ENCODE peak calls at places on chromosomes 1 and 21, in seven cellular contexts. H is iPS DF 6.9, T is psoas muscle, A is SJSA1, C is stomach, J is mammary epithelial cell, Y is thoracic aorta. K is an unnamed sample.

GRCh38 chr21:42193131-42193671 is 25.7 kb upstream of the ABCG1 start:
- DNase-seq in H (no peak), T (no peak), A (no peak), C (no peak), J (peak), Y (no peak), K (no peak)

GRCh38 chr1:34885405-34886247 is 26.1 kb upstream of the SMIM12 start:
- DNase-seq in H (peak), T (peak), A (peak), C (peak), J (no peak), Y (no peak), K (no peak)

GRCh38 chr1:27176954-27177353 is 22.0 kb upstream of the SLC9A1 start:
- DNase-seq in H (no peak), T (no peak), A (no peak), C (no peak), J (no peak), Y (no peak), K (no peak)

GRCh38 chr1:155978973-155979429 is 654 bp upstream of the ARHGEF2 start:
- DNase-seq in H (no peak), T (no peak), A (no peak), C (no peak), J (peak), Y (no peak), K (no peak)

GRCh38 chr1:29830383-29830782 is 594.1 kb downstream of the PTPRU start:
- DNase-seq in H (no peak), T (no peak), A (no peak), C (peak), J (no peak), Y (no peak), K (no peak)

GRCh38 chr1:189662190-189662589 is 815.5 kb downstream of the BRINP3 start:
- DNase-seq in H (no peak), T (no peak), A (no peak), C (no peak), J (peak), Y (no peak), K (no peak)

GRCh38 chr1:22142315-22143064 is 407 bp downstream of the WNT4 start:
- DNase-seq in H (no peak), T (peak), A (no peak), C (peak), J (peak), Y (no peak), K (no peak)

GRCh38 chr1:88695781-88696180 is 11.7 kb downstream of the PKN2 start:
- DNase-seq in H (no peak), T (no peak), A (no peak), C (no peak), J (no peak), Y (no peak), K (no peak)

GRCh38 chr1:34984435-34985062 is 598 bp downstream of the TMEM35B start:
- DNase-seq in H (no peak), T (peak), A (peak), C (no peak), J (peak), Y (no peak), K (peak)

GRCh38 chr1:101130673-101131072 is 105.1 kb upstream of the DPH5 start:
- DNase-seq in H (no peak), T (no peak), A (no peak), C (no peak), J (peak), Y (no peak), K (no peak)

GRCh38 chr1:220983877-220984635 is 104.8 kb downstream of the HLX start:
- DNase-seq in H (peak), T (no peak), A (no peak), C (no peak), J (no peak), Y (no peak), K (peak)

GRCh38 chr1:6083801-6084467 is 38.2 kb downstream of the KCNAB2 start:
- DNase-seq in H (no peak), T (no peak), A (no peak), C (no peak), J (no peak), Y (no peak), K (no peak)

GRCh38 chr1:53182111-53182593 is 14.5 kb upstream of the CPT2 start:
- DNase-seq in H (peak), T (peak), A (peak), C (peak), J (peak), Y (peak), K (peak)

GRCh38 chr1:213162338-213162737 is 111.3 kb downstream of the RPS6KC1 start:
- DNase-seq in H (no peak), T (no peak), A (no peak), C (no peak), J (no peak), Y (no peak), K (no peak)

GRCh38 chr1:64505944-64506658 is 36.2 kb downstream of the CACHD1 start:
- DNase-seq in H (no peak), T (peak), A (no peak), C (peak), J (peak), Y (no peak), K (no peak)
- H3K27ac ChIP-seq in H (no peak), T (peak), A (no peak), C (peak), J (no peak), Y (no peak), K (no peak)

DNA sequence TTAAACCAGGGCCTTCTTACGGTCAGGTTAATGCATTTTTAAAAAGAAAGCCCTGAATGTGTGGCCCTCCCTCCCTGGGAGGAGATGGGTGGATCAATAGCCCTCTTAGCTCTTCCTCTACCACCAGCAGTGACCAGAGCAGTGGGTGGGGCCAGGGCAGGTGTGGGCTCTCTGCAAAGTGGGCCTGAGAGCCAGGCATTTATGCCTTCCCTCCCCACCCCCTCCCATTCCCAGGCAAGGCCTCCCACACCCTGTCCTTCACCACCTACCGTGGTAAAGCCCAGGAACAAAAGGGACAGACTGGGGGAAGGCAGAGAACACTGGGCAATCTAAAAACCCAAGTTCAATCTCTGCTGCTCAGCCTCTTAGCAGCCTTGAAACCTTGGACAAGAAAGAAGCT is 63.9 kb downstream of the SSBP3 start:
- DNase-seq in H (no peak), T (no peak), A (no peak), C (no peak), J (no peak), Y (no peak), K (no peak)
- H3K27ac ChIP-seq in H (no peak), T (peak), A (no peak), C (peak), J (no peak), Y (no peak), K (no peak)

DNA sequence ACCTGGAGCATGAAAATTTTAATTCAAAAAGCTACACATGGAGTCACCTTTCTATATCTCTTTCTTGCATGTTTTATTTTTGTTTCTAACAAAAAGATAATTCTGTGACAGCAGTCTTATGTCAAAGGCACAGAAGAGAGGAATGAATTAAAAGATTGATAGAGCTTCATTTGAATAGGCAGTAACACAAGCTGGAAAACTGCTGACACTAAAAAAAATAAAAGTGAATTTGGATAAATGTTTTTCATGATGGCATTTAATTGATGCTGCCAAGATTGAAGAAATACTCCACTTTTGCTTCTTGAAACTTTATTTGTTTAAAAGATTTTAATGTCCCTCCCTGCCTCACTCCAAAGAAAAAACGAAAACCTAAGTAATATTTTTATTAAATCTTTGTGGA is 887.4 kb downstream of the PLA2G4A start:
- DNase-seq in H (no peak), T (no peak), A (no peak), C (no peak), J (no peak), Y (no peak), K (no peak)
- H3K27ac ChIP-seq in H (no peak), T (no peak), A (no peak), C (no peak), J (no peak), Y (no peak), K (no peak)

DNA sequence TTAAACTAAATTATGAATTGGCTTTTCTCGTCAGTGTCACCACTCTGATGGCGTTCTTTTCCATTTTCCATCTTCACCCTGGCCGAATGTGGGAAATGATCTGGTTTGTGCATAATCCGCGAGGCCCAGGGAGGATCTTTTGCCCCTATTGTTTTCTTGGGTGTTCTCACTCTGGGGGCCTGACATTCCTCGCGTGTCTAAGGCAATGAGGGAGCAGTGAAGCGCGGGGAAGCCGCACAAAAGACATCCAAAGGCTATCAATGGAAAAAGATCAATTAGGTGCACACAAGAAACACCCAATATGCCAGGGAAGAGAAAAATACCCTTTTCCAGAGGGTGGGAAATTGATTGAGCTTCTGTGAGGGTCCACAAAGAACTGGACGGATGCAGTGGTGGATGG is 966 bp upstream of the C1orf21 start:
- DNase-seq in H (no peak), T (no peak), A (no peak), C (no peak), J (no peak), Y (no peak), K (no peak)
- H3K27ac ChIP-seq in H (no peak), T (peak), A (no peak), C (no peak), J (peak), Y (peak), K (peak)

GRCh38 chr1:28682840-28683239 is 14.3 kb downstream of the GMEB1 start:
- DNase-seq in H (no peak), T (no peak), A (no peak), C (no peak), J (peak), Y (no peak), K (no peak)
- H3K27ac ChIP-seq in H (no peak), T (no peak), A (no peak), C (no peak), J (no peak), Y (no peak), K (no peak)

GRCh38 chr1:160148121-160148520 is 3.3 kb upstream of the ATP1A4 start:
- DNase-seq in H (no peak), T (no peak), A (no peak), C (no peak), J (no peak), Y (no peak), K (no peak)

GRCh38 chr1:160146107-160146506 is 5.3 kb upstream of the ATP1A4 start:
- DNase-seq in H (no peak), T (no peak), A (no peak), C (no peak), J (no peak), Y (no peak), K (no peak)

GRCh38 chr1:160139840-160140239 is 11.6 kb upstream of the ATP1A4 start:
- DNase-seq in H (no peak), T (no peak), A (no peak), C (no peak), J (no peak), Y (no peak), K (no peak)

GRCh38 chr1:160144921-160145320 is 6.5 kb upstream of the ATP1A4 start:
- DNase-seq in H (no peak), T (no peak), A (no peak), C (no peak), J (no peak), Y (no peak), K (no peak)

DNA sequence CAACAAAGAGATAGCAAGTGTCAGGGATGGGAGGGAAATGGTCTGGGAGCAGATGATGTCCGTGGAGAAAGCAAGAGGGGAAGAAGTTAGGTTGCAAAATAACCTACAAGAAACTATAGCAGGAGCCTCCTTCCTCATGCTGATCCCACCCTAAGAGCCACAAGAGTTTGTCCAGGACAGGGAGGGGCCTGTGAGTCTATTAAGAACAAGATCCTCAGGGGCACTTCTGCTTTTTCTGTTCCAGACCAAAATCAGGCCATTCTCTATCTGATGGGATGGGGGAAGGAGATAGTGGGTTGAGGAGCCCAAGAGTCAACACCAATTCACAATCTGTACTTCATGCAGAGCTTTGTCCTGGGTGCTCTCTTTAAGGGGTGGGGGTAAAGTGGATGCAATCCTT is 7.7 kb upstream of the ATP1A4 start:
- DNase-seq in H (no peak), T (no peak), A (no peak), C (no peak), J (no peak), Y (no peak), K (no peak)
- H3K27ac ChIP-seq in H (no peak), T (peak), A (no peak), C (no peak), J (no peak), Y (no peak), K (no peak)

DNA sequence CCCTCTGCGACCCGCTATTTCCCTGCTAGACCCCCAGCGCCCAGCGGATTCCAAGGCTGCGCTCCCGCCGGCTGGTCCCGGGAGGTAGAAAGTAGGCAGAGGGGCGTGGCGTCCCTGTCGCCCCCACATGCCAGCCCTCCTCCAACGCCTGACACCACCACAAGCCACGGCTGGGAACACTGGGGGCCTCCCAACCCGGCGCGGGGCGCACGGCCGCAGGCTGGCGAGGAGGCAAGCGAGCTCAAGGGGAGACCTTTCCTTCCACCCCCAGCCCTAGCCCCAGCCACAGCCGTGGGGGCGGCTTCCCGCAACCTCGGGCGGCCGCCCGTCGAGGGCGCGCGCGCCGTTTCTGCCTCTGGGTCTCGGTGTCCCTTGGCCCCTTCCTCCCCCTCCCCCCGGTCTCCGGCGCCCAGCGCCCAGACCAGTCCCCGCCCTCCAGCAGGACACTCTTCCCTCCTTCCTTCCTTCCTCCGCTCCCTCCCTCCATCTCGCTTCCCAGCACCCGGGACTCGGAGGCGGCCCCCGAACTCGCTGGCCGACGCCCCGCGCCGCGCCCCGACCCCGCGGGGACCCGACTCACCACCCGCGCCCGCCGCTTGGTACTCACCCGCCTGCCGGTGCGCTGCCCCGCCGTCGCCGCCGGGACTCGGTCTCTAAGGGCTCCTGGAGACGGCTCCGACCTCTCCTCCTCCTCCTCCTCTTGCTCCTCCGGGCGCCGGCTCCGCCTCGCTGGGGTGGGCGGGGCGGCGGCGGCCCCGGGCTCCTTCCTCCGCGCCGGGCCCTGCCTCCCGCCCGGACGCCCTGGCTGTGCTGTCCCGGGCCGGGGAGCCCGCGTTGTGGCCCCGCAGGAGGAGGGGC is at the start of gene GNG12:
- DNase-seq in H (peak), T (peak), A (peak), C (peak), J (peak), Y (no peak), K (peak)
- H3K27ac ChIP-seq in H (no peak), T (peak), A (peak), C (peak), J (peak), Y (peak), K (peak)

GRCh38 chr1:158873141-158873540 is 42.0 kb downstream of the MNDA start:
- DNase-seq in H (no peak), T (no peak), A (no peak), C (no peak), J (no peak), Y (no peak), K (no peak)
- H3K27ac ChIP-seq in H (no peak), T (no peak), A (no peak), C (no peak), J (no peak), Y (no peak), K (no peak)